ENCODE peak calls at places on chromosomes 5 and 9, in ten cellular contexts. G is heart left ventricle, O is IMR-90, A is upper lobe of right lung, H is HFF-Myc, S is fibroblast of mammary gland, V is AG04449, W is A673, I is left lung, D is uterus. Q is an unnamed sample.

GRCh38 chr9:124779368-124780059 is 2.6 kb downstream of the OLFML2A start:
- DNase-seq in V (peak), I (no peak), S (peak), D (peak), G (peak), A (peak), W (peak), O (peak), H (peak), Q (peak)

GRCh38 chr9:27337833-27338526 is 41.0 kb upstream of the EQTN start:
- DNase-seq in V (no peak), S (no peak), W (no peak), H (no peak), G (no peak), D (no peak), I (peak), A (peak), O (no peak), Q (no peak)

GRCh38 chr5:140000332-140000731 is 42.8 kb downstream of the NRG2 start:
- DNase-seq in D (no peak), O (no peak), H (no peak), V (no peak), A (no peak), I (peak), G (peak), W (no peak), S (no peak), Q (no peak)

GRCh38 chr5:78984020-78984610 is 995 bp downstream of the ARSB start:
- DNase-seq in W (peak), V (no peak), D (no peak), A (no peak), I (no peak), S (peak), H (no peak), G (no peak), O (peak), Q (no peak)

GRCh38 chr5:57735754-57736153 is 253.1 kb upstream of the ACTBL2 start:
- DNase-seq in G (no peak), V (peak), S (peak), H (peak), A (no peak), I (no peak), W (no peak), O (peak), D (no peak), Q (peak)

GRCh38 chr5:160242140-160242539 is 12.8 kb downstream of the FABP6 start:
- DNase-seq in H (no peak), G (no peak), W (no peak), O (no peak), A (no peak), S (peak), V (no peak), I (no peak), D (no peak), Q (no peak)

GRCh38 chr5:1502046-1502736 is 21.6 kb downstream of the LPCAT1 start:
- DNase-seq in G (peak), D (no peak), A (peak), H (no peak), S (no peak), I (peak), V (no peak), W (peak), O (no peak), Q (no peak)

GRCh38 chr9:126151031-126151670 is 175.5 kb upstream of the MVB12B start:
- DNase-seq in O (no peak), S (no peak), V (no peak), A (peak), W (peak), G (no peak), I (peak), D (no peak), H (no peak), Q (no peak)

GRCh38 chr9:107439991-107440456 is 49.5 kb downstream of the KLF4 start:
- DNase-seq in V (no peak), A (no peak), D (no peak), S (no peak), H (no peak), W (no peak), G (no peak), O (no peak), I (no peak), Q (no peak)

GRCh38 chr9:137366891-137367381 is 56.0 kb downstream of the EXD3 start:
- DNase-seq in S (no peak), W (no peak), G (no peak), A (no peak), H (no peak), D (peak), O (no peak), V (no peak), I (peak), Q (no peak)

GRCh38 chr5:107607656-107608368 is 62.9 kb downstream of the EFNA5 start:
- DNase-seq in H (no peak), V (no peak), D (no peak), O (no peak), W (no peak), G (no peak), I (no peak), S (no peak), A (no peak), Q (no peak)

GRCh38 chr9:7058539-7058938 is 300.8 kb downstream of the KDM4C start:
- DNase-seq in V (no peak), H (no peak), G (no peak), O (peak), D (no peak), W (no peak), I (no peak), S (no peak), A (no peak), Q (no peak)

GRCh38 chr5:106822851-106823250 is 847.9 kb downstream of the EFNA5 start:
- DNase-seq in V (no peak), W (no peak), A (no peak), S (no peak), H (no peak), G (no peak), I (no peak), D (no peak), O (no peak), Q (no peak)

GRCh38 chr5:61768692-61769281 is 436.7 kb downstream of the ZSWIM6 start:
- DNase-seq in S (peak), G (no peak), W (peak), I (no peak), A (no peak), O (peak), H (no peak), D (no peak), V (no peak), Q (no peak)

GRCh38 chr5:171927345-171927941 is 79.0 kb downstream of the FBXW11 start:
- DNase-seq in G (no peak), O (peak), W (no peak), S (peak), V (no peak), D (no peak), H (no peak), A (no peak), I (no peak), Q (no peak)

GRCh38 chr5:2158109-2158508 is 275.4 kb upstream of the IRX4 start:
- DNase-seq in S (no peak), D (no peak), G (no peak), W (no peak), H (no peak), O (no peak), A (no peak), I (no peak), V (no peak), Q (no peak)

GRCh38 chr5:163222982-163223381 is 214.4 kb upstream of the CCNG1 start:
- DNase-seq in O (no peak), W (no peak), I (no peak), A (no peak), H (no peak), D (no peak), G (no peak), V (no peak), S (no peak), Q (no peak)

GRCh38 chr5:72622152-72622760 is 115.0 kb upstream of the ZNF366 start:
- DNase-seq in W (no peak), D (no peak), A (no peak), O (no peak), V (no peak), H (no peak), G (no peak), I (no peak), S (no peak), Q (no peak)

GRCh38 chr9:95468791-95469190 is 48.0 kb downstream of the PTCH1 start:
- DNase-seq in H (no peak), A (no peak), W (no peak), D (no peak), O (no peak), I (no peak), V (no peak), G (no peak), S (no peak), Q (no peak)

GRCh38 chr5:135373747-135374515 is 25.1 kb downstream of the MACROH2A1 start:
- DNase-seq in H (no peak), A (no peak), W (no peak), O (no peak), G (peak), S (peak), I (no peak), V (no peak), D (no peak), Q (no peak)

GRCh38 chr5:80141147-80141671 is 106.1 kb downstream of the THBS4 start:
- DNase-seq in I (peak), D (peak), G (peak), A (peak), H (peak), S (peak), V (no peak), W (no peak), O (peak), Q (peak)

GRCh38 chr9:70475211-70475610 is 60.8 kb upstream of the KLF9 start:
- DNase-seq in H (no peak), I (no peak), V (no peak), A (no peak), S (no peak), D (peak), O (no peak), W (no peak), G (no peak), Q (no peak)

DNA sequence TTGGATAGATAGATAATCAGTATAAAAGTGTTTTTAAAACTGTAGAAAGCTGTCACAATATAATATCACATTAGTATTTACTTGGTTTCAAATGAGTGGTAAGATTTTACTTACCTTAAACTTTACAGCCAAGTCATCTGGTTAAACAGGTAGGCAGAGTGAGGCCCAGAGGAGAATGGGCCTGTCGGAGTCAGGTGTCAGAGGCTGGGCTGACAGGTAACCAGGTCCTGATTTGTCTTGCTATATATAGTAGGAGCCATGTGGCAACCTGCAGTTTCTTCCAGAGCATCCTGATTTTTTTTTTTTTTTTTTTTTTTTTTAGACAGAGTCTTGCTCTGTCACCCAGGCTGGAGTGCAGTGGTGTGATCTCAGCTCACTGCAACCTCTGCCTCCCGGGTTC is 24.4 kb downstream of the PPARGC1B start:
- DNase-seq in H (no peak), S (no peak), D (no peak), G (no peak), V (no peak), W (no peak), I (no peak), A (no peak), O (no peak), Q (no peak)
- H3K4me3 ChIP-seq in H (no peak), S (no peak), D (no peak), G (no peak), V (no peak), W (no peak), I (no peak), A (no peak), O (no peak), Q (no peak)

DNA sequence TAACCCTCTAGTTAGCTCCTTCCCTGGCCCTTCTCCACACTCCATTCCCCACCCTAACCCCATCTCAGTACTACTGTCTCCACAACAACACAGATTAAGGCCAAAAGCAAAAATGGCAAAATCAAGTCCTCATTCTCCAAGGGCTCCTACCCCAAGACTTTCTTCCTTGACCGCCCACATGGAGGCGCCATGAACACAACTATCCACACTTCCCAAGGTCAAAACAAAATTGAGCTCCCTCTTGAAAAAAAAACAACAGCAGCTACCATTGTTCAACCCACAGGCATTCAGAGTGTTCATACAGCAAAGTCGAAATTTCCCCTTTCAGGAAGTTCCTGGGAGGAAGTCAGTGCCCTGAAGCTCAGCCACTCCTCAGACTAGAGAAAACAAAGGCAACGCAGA is 54.4 kb downstream of the GNAQ start:
- DNase-seq in G (peak), A (no peak), H (no peak), I (peak), W (peak), V (no peak), D (peak), O (peak), S (peak), Q (peak)
- H3K4me3 ChIP-seq in G (no peak), A (no peak), H (no peak), I (no peak), W (no peak), V (no peak), D (no peak), O (no peak), S (no peak), Q (no peak)

DNA sequence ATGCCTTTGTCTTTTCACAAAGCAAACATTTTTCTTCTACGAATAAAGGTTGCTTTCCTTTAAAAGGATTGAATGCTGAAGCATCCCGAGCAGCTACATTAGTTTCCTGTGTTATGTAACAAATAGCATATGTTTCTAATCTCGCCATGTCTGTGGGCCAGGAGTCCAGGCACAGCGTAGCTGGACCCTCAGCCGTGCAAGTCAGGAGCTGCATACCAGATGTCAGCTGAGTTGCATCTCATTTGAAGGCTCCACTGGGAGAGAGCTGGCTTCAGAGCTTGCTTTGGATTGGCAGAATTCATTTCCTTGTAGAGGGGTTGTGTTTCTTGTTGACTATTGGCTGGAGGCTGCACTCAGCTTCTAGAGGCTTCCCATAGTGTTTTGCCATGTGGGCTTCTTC is 16.0 kb upstream of the GOLPH3 start:
- DNase-seq in A (no peak), W (no peak), I (no peak), H (peak), V (peak), S (peak), G (peak), O (peak), D (no peak), Q (peak)
- H3K4me3 ChIP-seq in A (no peak), W (no peak), I (no peak), H (no peak), V (no peak), S (no peak), G (no peak), O (no peak), D (no peak), Q (no peak)

DNA sequence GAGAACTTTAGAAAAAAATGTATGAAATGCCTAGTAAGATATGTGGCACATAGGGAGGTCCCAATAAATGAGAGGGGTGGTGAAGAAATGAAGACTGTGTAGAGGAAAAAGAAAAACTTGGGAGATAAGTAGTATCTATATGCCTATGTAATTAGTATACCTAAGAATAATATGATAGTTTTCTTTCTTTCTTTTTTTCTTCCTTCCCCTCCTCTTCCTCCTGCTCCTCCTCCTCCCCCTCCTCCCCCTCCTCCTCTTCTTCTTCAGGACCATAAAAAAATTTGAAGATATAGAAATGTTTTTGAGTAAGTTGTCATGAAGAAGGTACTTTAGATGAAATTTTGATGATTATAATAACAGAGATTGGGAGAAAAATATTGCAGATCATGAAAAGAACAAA is 857.4 kb downstream of the MAT2B start:
- DNase-seq in A (no peak), I (no peak), W (no peak), S (no peak), D (no peak), V (no peak), H (no peak), G (no peak), O (no peak), Q (no peak)
- H3K4me3 ChIP-seq in A (no peak), I (no peak), W (no peak), S (no peak), D (no peak), V (no peak), H (no peak), G (no peak), O (no peak), Q (no peak)

GRCh38 chr9:128190013-128190412 is 1.4 kb downstream of the CIZ1 start:
- DNase-seq in I (no peak), V (no peak), W (no peak), S (no peak), A (no peak), D (no peak), H (no peak), O (no peak), G (no peak), Q (no peak)
- H3K4me3 ChIP-seq in I (peak), V (peak), W (peak), S (no peak), A (no peak), D (no peak), H (peak), O (no peak), G (peak), Q (peak)

Q was measured in foreskin fibroblast.